ENCODE peak calls at places on chromosomes 13 and 19, in ten cellular contexts. Y is A673; A is foreskin fibroblast; O is HT-29; R is C1 segment of cervical spinal cord; C is naive thymus-derived CD4-positive, alpha-beta T cell; P is AG09309; F is body of pancreas; J is activated CD8-positive, alpha-beta T cell treated with anti-CD3 and anti-CD28 coated beads for 36 hours; B is T-helper 1 cell. K is an unnamed sample.

GRCh38 chr13:40800559-40800958 is 11.1 kb downstream of the SLC25A15 start:
- DNase-seq in Y (no peak), A (no peak), O (no peak), R (no peak), C (no peak), P (no peak), F (peak), J (no peak), B (no peak), K (no peak)

GRCh38 chr19:49890349-49891311 is 6.1 kb downstream of the IL4I1 start:
- DNase-seq in Y (no peak), A (peak), O (peak), R (no peak), C (peak), P (no peak), F (peak), J (peak), B (peak), K (no peak)

GRCh38 chr13:102555914-102556553 is 40.8 kb upstream of the TPP2 start:
- DNase-seq in Y (peak), A (peak), O (peak), R (peak), C (no peak), P (no peak), F (no peak), J (peak), B (no peak), K (peak)

GRCh38 chr19:16325671-16326400 is 1.2 kb downstream of the KLF2 start:
- DNase-seq in Y (peak), A (peak), O (no peak), R (no peak), C (peak), P (no peak), F (no peak), J (peak), B (peak), K (peak)

GRCh38 chr13:49540552-49540951 is 44.8 kb downstream of the PHF11 start:
- DNase-seq in Y (no peak), A (peak), O (no peak), R (no peak), C (no peak), P (no peak), F (no peak), J (no peak), B (no peak), K (no peak)

GRCh38 chr13:45861352-45861751 is 9.8 kb upstream of the SIAH3 start:
- DNase-seq in Y (no peak), A (peak), O (no peak), R (no peak), C (no peak), P (no peak), F (no peak), J (no peak), B (no peak), K (no peak)

GRCh38 chr13:95800455-95800854 is 123.5 kb downstream of the DNAJC3 start:
- DNase-seq in Y (no peak), A (peak), O (no peak), R (no peak), C (no peak), P (no peak), F (no peak), J (no peak), B (no peak), K (no peak)

GRCh38 chr13:28467034-28467433 is 27.9 kb downstream of the FLT1 start:
- DNase-seq in Y (no peak), A (no peak), O (no peak), R (no peak), C (no peak), P (no peak), F (no peak), J (no peak), B (no peak), K (no peak)

GRCh38 chr19:7450243-7451223 is 38.3 kb downstream of the PEX11G start:
- DNase-seq in Y (peak), A (peak), O (no peak), R (no peak), C (no peak), P (peak), F (no peak), J (no peak), B (no peak), K (no peak)

GRCh38 chr13:109917422-109917821 is 131.0 kb upstream of the IRS2 start:
- DNase-seq in Y (no peak), A (no peak), O (no peak), R (no peak), C (no peak), P (no peak), F (no peak), J (no peak), B (no peak), K (no peak)

GRCh38 chr13:25468330-25469178 is 96.8 kb downstream of the ATP8A2 start:
- DNase-seq in Y (peak), A (peak), O (no peak), R (peak), C (no peak), P (no peak), F (no peak), J (peak), B (no peak), K (no peak)

GRCh38 chr19:18904334-18905057 is 8.5 kb upstream of the CERS1 start:
- DNase-seq in Y (no peak), A (no peak), O (no peak), R (peak), C (no peak), P (no peak), F (no peak), J (no peak), B (peak), K (no peak)